ENCODE peak calls at places on chromosomes 1 and 21, in six cellular contexts. L is sigmoid colon, N is esophagus muscularis mucosa, A is A549, O is transverse colon, M is H1. G is an unnamed sample.

GRCh38 chr1:75811211-75811981 is 14.7 kb downstream of the MSH4 start:
- DNase-seq in L (no peak), N (no peak), A (no peak), O (no peak), M (no peak), G (no peak)

GRCh38 chr1:3656450-3657095 is 4.3 kb downstream of the TP73 start:
- DNase-seq in L (no peak), N (no peak), A (no peak), O (no peak), M (no peak), G (no peak)

GRCh38 chr1:106787511-106787910 is 269.0 kb upstream of the PRMT6 start:
- DNase-seq in L (no peak), N (no peak), A (no peak), O (no peak), M (no peak), G (no peak)

GRCh38 chr21:43986544-43987451 is 25.3 kb upstream of the TRAPPC10 start:
- DNase-seq in L (no peak), N (no peak), A (no peak), O (no peak), M (no peak), G (no peak)

GRCh38 chr1:227370463-227371254 is 52.4 kb upstream of the CDC42BPA start:
- DNase-seq in L (no peak), N (no peak), A (no peak), O (no peak), M (no peak), G (no peak)

GRCh38 chr1:43309626-43310025 is 8.8 kb downstream of the TIE1 start:
- DNase-seq in L (peak), N (no peak), A (no peak), O (no peak), M (no peak), G (no peak)

GRCh38 chr1:21292503-21292990 is 2.3 kb upstream of the ECE1 start:
- DNase-seq in L (no peak), N (no peak), A (no peak), O (no peak), M (no peak), G (no peak)

GRCh38 chr1:178324003-178324402 is 172.8 kb downstream of the CLEC20A start:
- DNase-seq in L (no peak), N (no peak), A (no peak), O (no peak), M (no peak), G (no peak)

GRCh38 chr1:244068563-244068962 is 17.5 kb downstream of the ZBTB18 start:
- DNase-seq in L (no peak), N (no peak), A (no peak), O (no peak), M (no peak), G (no peak)

GRCh38 chr1:51574796-51575195 is 42.1 kb upstream of the OSBPL9 start:
- DNase-seq in L (no peak), N (no peak), A (no peak), O (no peak), M (no peak), G (no peak)

GRCh38 chr1:1304331-1305299 is 3.1 kb downstream of the ACAP3 start:
- DNase-seq in L (peak), N (peak), A (peak), O (peak), M (peak), G (peak)

GRCh38 chr1:241638091-241638682 is 2.0 kb downstream of the CHML start:
- DNase-seq in L (no peak), N (no peak), A (no peak), O (no peak), M (no peak), G (no peak)

GRCh38 chr1:156809711-156810366 is 6.8 kb downstream of the SH2D2A start:
- DNase-seq in L (no peak), N (no peak), A (no peak), O (no peak), M (no peak), G (peak)

GRCh38 chr1:186236921-186237320 is 138.1 kb downstream of the TPR start:
- DNase-seq in L (no peak), N (no peak), A (peak), O (no peak), M (no peak), G (no peak)

GRCh38 chr1:183214021-183214970 is 28.2 kb downstream of the LAMC2 start:
- DNase-seq in L (no peak), N (no peak), A (no peak), O (no peak), M (no peak), G (no peak)

GRCh38 chr1:207309775-207310273 is 11.7 kb upstream of the CD55 start:
- DNase-seq in L (no peak), N (no peak), A (peak), O (peak), M (no peak), G (no peak)

GRCh38 chr1:202656951-202657646 is 53.2 kb downstream of the SYT2 start:
- DNase-seq in L (no peak), N (no peak), A (peak), O (no peak), M (peak), G (no peak)

GRCh38 chr1:100360790-100361232 is 8.5 kb downstream of the CDC14A start:
- DNase-seq in L (peak), N (no peak), A (no peak), O (no peak), M (no peak), G (no peak)

GRCh38 chr1:109161836-109162606 is 48.1 kb downstream of the ELAPOR1 start:
- DNase-seq in L (peak), N (no peak), A (no peak), O (no peak), M (no peak), G (no peak)

GRCh38 chr1:185050823-185051451 is 5.6 kb downstream of the RNF2 start:
- DNase-seq in L (no peak), N (no peak), A (no peak), O (no peak), M (no peak), G (no peak)

GRCh38 chr1:186435336-186435735 is 25.6 kb downstream of the PDC start:
- DNase-seq in L (no peak), N (no peak), A (no peak), O (no peak), M (no peak), G (no peak)

GRCh38 chr1:229253170-229253974 is 17.5 kb upstream of the RAB4A start:
- DNase-seq in L (no peak), N (no peak), A (peak), O (peak), M (no peak), G (no peak)

GRCh38 chr1:219544163-219544846 is 68.6 kb downstream of the ZC3H11B start:
- DNase-seq in L (no peak), N (no peak), A (peak), O (no peak), M (no peak), G (no peak)

GRCh38 chr1:2555634-2556276 is 416 bp upstream of the TNFRSF14 start:
- DNase-seq in L (peak), N (peak), A (no peak), O (peak), M (no peak), G (peak)

GRCh38 chr1:17194133-17194475 is 10.8 kb upstream of the PADI1 start:
- DNase-seq in L (no peak), N (no peak), A (no peak), O (no peak), M (peak), G (peak)

GRCh38 chr1:23215291-23215690 is 2.0 kb downstream of the HTR1D start:
- DNase-seq in L (no peak), N (no peak), A (no peak), O (no peak), M (no peak), G (no peak)

GRCh38 chr1:8202182-8202905 is 115.6 kb upstream of the SLC45A1 start:
- DNase-seq in L (peak), N (no peak), A (peak), O (peak), M (no peak), G (no peak)
- TF ChIP-seq EP300 in L (peak), N (peak), A (peak), O (peak), M (no peak), G (peak)

DNA sequence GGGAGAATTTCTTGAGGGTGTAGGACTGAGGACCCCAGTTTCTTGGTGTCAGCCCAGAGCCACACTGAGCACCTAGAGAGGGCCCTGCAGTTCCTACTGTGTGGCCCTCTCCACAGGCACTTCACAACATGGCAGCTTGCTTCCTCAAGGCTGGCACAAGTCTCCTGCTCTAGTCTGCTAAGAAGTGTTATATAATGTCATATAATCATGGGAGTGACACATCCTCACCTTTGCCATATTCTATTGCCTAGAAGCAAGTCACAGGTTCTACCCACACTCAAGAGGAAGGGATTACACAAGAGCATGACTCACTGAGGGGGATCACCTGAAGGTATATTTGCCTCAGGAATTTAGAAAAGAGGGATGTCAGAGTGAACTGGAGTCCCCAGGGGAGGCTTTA is 5.5 kb upstream of the SNX27 start:
- DNase-seq in L (no peak), N (no peak), A (peak), O (peak), M (no peak), G (no peak)
- TF ChIP-seq POLR2A in L (no peak), N (no peak), A (no peak), O (peak), M (no peak), G (no peak)

DNA sequence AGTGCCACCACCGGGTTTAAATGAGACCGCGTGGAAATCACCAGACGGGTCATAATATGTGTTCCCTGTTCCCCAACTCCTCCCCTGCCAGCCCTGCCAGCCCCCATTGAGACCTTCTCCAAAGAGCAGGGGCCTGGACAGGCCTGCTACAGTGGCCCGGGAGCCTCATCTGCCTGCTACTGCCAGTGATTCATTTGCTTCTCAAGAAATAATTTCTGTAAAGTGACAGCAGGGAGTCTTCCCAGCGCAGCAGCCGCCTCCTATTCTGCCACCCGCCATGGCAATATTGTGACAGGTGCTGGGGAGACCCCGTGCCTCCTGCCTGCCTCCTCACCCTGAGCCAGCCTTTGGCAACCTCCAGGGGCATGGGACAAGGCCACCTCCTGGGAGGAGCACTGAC is 8.9 kb downstream of the IFFO2 start:
- DNase-seq in L (no peak), N (no peak), A (no peak), O (no peak), M (no peak), G (no peak)
- TF ChIP-seq EP300 in L (no peak), N (no peak), A (no peak), O (no peak), M (no peak), G (no peak)

DNA sequence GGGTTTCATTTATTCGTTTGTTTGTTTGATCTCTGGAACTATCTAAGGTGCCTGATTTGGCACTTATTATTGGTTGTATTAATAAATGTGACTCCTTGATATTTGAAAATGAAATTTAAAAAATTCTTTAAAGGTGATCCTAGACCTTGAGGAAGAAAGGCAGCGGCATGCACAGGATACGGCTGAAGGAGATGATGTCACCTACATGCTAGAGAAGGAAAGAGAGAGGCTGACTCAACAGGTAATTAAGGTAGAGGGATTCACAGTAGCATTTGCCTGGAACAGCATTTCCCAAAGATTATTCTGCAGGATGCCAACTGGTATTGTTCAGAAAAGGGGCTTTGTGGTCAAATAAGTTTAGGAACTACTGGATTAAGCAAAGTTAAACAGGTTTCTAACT is 54.4 kb upstream of the WNT2B start:
- DNase-seq in L (no peak), N (no peak), A (no peak), O (no peak), M (no peak), G (no peak)
- TF ChIP-seq POLR2A in L (no peak), N (no peak), A (no peak), O (no peak), M (no peak), G (no peak)

G was measured in suprapubic skin.